ENCODE peak calls at places on chromosomes 13 and 19, in seven cellular contexts. B, E, D, G, Z, H and N are unnamed samples.

GRCh38 chr13:113140677-113141590 is 17.5 kb upstream of the PROZ start:
- DNase-seq in H (no peak), D (no peak), E (no peak), Z (no peak), B (peak), G (no peak), N (no peak)

GRCh38 chr19:55179570-55180484 is at the start of gene SYT5:
- DNase-seq in Z (no peak), E (peak), H (peak), B (no peak), D (peak), G (peak), N (peak)

GRCh38 chr19:13102666-13103584 is at the start of gene LYL1:
- DNase-seq in H (peak), D (peak), Z (peak), G (no peak), E (peak), B (no peak), N (no peak)

GRCh38 chr13:106599875-106600797 is 32.2 kb upstream of the ARGLU1 start:
- DNase-seq in D (no peak), H (peak), B (no peak), Z (peak), E (peak), G (no peak), N (peak)

GRCh38 chr13:73224708-73225107 is 165.9 kb downstream of the KLF5 start:
- DNase-seq in D (no peak), E (no peak), H (no peak), B (no peak), G (no peak), Z (no peak), N (peak)

GRCh38 chr19:7534531-7534980 is 961 bp upstream of the PNPLA6 start:
- DNase-seq in D (no peak), Z (peak), E (peak), G (peak), B (peak), H (peak), N (peak)

GRCh38 chr13:43963726-43964125 is 84.0 kb downstream of the LACC1 start:
- DNase-seq in H (no peak), E (no peak), Z (no peak), B (no peak), D (no peak), G (no peak), N (no peak)

GRCh38 chr13:25371608-25372274 is at the start of gene ATP8A2:
- DNase-seq in E (no peak), H (peak), Z (no peak), D (no peak), G (no peak), B (no peak), N (no peak)

GRCh38 chr13:59437902-59438301 is 725.8 kb downstream of the DIAPH3 start:
- DNase-seq in H (peak), G (no peak), Z (no peak), B (no peak), E (no peak), D (no peak), N (no peak)

GRCh38 chr19:12453495-12453894 is 12.7 kb upstream of the ZNF443 start:
- DNase-seq in B (peak), G (no peak), H (no peak), Z (no peak), E (no peak), D (no peak), N (no peak)

GRCh38 chr19:5942991-5943390 is 28.9 kb downstream of the CAPS start:
- DNase-seq in Z (no peak), B (no peak), H (no peak), E (no peak), G (no peak), D (no peak), N (no peak)

GRCh38 chr19:30590596-30591229 is 218.5 kb downstream of the ZNF536 start:
- DNase-seq in Z (no peak), D (no peak), E (no peak), G (no peak), H (peak), B (no peak), N (no peak)

GRCh38 chr19:39351537-39352037 is 9.4 kb downstream of the SAMD4B start:
- DNase-seq in D (no peak), H (peak), E (no peak), B (no peak), G (no peak), Z (no peak), N (no peak)

GRCh38 chr13:40640845-40641458 is 25.5 kb downstream of the FOXO1 start:
- DNase-seq in E (no peak), H (no peak), Z (no peak), G (no peak), D (no peak), B (no peak), N (peak)

GRCh38 chr19:53958168-53958571 is 4.6 kb upstream of the CACNG8 start:
- DNase-seq in B (no peak), H (no peak), G (no peak), Z (no peak), D (no peak), E (peak), N (no peak)

GRCh38 chr19:10603084-10603872 is 16.2 kb upstream of the AP1M2 start:
- DNase-seq in G (peak), B (peak), D (peak), E (peak), H (peak), Z (no peak), N (peak)

GRCh38 chr19:40716031-40716654 is 543 bp downstream of the COQ8B start:
- DNase-seq in Z (no peak), D (no peak), E (no peak), H (peak), G (peak), B (no peak), N (peak)

GRCh38 chr13:49791214-49791752 is 1.2 kb downstream of the KPNA3 start:
- DNase-seq in G (peak), B (no peak), D (no peak), H (peak), E (peak), Z (no peak), N (no peak)

GRCh38 chr13:66216723-66217122 is 1013.4 kb downstream of the PCDH9 start:
- DNase-seq in Z (no peak), B (no peak), D (no peak), E (peak), H (no peak), G (no peak), N (no peak)

GRCh38 chr19:1854032-1854541 is 5.8 kb upstream of the REXO1 start:
- DNase-seq in E (no peak), B (no peak), H (no peak), Z (no peak), D (no peak), G (no peak), N (no peak)

GRCh38 chr13:46615888-46616531 is 63.0 kb downstream of the LRCH1 start:
- DNase-seq in E (peak), D (no peak), G (no peak), Z (no peak), B (no peak), H (peak), N (no peak)

GRCh38 chr19:13441810-13442512 is 64.3 kb downstream of the CACNA1A start:
- DNase-seq in Z (no peak), G (peak), E (peak), H (peak), D (peak), B (no peak), N (peak)

GRCh38 chr13:47038196-47038595 is 141.3 kb upstream of the HTR2A start:
- DNase-seq in H (peak), E (no peak), D (no peak), G (no peak), B (no peak), Z (no peak), N (no peak)

GRCh38 chr19:40165362-40165937 is 25.8 kb upstream of the MAP3K10 start:
- DNase-seq in G (peak), D (peak), H (peak), B (no peak), E (peak), Z (no peak), N (peak)

GRCh38 chr13:21684576-21684975 is 13.7 kb downstream of the FGF9 start:
- DNase-seq in D (no peak), G (no peak), E (no peak), Z (no peak), H (no peak), B (no peak), N (no peak)

GRCh38 chr13:95403349-95404140 is 102.3 kb upstream of the ABCC4 start:
- DNase-seq in H (peak), D (no peak), E (no peak), B (no peak), Z (no peak), G (peak), N (no peak)

GRCh38 chr13:44768775-44769578 is 192.8 kb upstream of the TSC22D1 start:
- DNase-seq in H (no peak), G (no peak), B (no peak), Z (no peak), D (no peak), E (no peak), N (no peak)

GRCh38 chr19:15120135-15121026 is 13.2 kb downstream of the SYDE1 start:
- DNase-seq in Z (no peak), E (no peak), B (no peak), H (no peak), G (no peak), D (no peak), N (no peak)

GRCh38 chr13:34223984-34224383 is 406.0 kb downstream of the RFC3 start:
- DNase-seq in Z (no peak), G (no peak), B (no peak), D (no peak), E (no peak), H (no peak), N (no peak)

GRCh38 chr13:27919299-27919933 is 384 bp upstream of the PDX1 start:
- DNase-seq in B (no peak), H (no peak), G (no peak), E (no peak), D (no peak), Z (no peak), N (no peak)

GRCh38 chr19:47649588-47649987 is 40.7 kb downstream of the BICRA start:
- DNase-seq in B (no peak), E (no peak), Z (no peak), G (no peak), D (no peak), H (no peak), N (no peak)

GRCh38 chr19:14061751-14062557 is at the start of gene PALM3:
- DNase-seq in B (peak), H (no peak), D (no peak), G (no peak), Z (no peak), E (no peak), N (no peak)

GRCh38 chr19:18760440-18761383 is 30.4 kb downstream of the COMP start:
- DNase-seq in E (no peak), B (no peak), D (no peak), Z (no peak), G (no peak), H (no peak), N (no peak)

GRCh38 chr13:32426191-32426980 is 1.5 kb downstream of the N4BP2L1 start:
- DNase-seq in Z (no peak), G (peak), B (no peak), E (no peak), H (peak), D (no peak), N (peak)